ENCODE peak calls at places on chromosome 9, in seven cellular contexts. D is neural crest cell, Y is progenitor cell of endocrine pancreas, P is AG10803, M is AG09319, X is GM12892, U is lung. I is an unnamed sample.

GRCh38 chr9:98804083-98804482 is 3.4 kb upstream of the GALNT12 start:
- DNase-seq in Y (no peak), P (no peak), D (no peak), X (no peak), U (no peak), M (no peak), I (no peak)

GRCh38 chr9:123923377-123923776 is 6.5 kb downstream of the DENND1A start:
- DNase-seq in Y (no peak), P (no peak), D (no peak), U (no peak), M (no peak), X (no peak), I (no peak)

GRCh38 chr9:92968081-92968480 is 20.8 kb downstream of the FGD3 start:
- DNase-seq in U (no peak), D (no peak), Y (no peak), P (no peak), M (no peak), X (no peak), I (no peak)

GRCh38 chr9:120538339-120538738 is 41.6 kb downstream of the CDK5RAP2 start:
- DNase-seq in Y (no peak), M (no peak), X (no peak), P (no peak), U (no peak), D (no peak), I (no peak)

GRCh38 chr9:130165579-130165978 is 6.6 kb upstream of the NCS1 start:
- DNase-seq in M (no peak), U (no peak), P (no peak), D (no peak), Y (no peak), X (no peak), I (no peak)

GRCh38 chr9:76027426-76027825 is 137.0 kb downstream of the PCSK5 start:
- DNase-seq in U (no peak), P (no peak), D (no peak), X (no peak), M (no peak), Y (no peak), I (no peak)

GRCh38 chr9:109799792-109800191 is 19.8 kb downstream of the PALM2AKAP2 start:
- DNase-seq in X (no peak), U (no peak), P (peak; percentile 74), M (no peak), D (no peak), Y (no peak), I (no peak)

GRCh38 chr9:90894956-90895687 is 93.5 kb downstream of the SYK start:
- DNase-seq in Y (no peak), D (peak; percentile 17), M (no peak), X (no peak), U (no peak), P (no peak), I (no peak)

GRCh38 chr9:89695441-89695891 is 90.7 kb downstream of the GADD45G start:
- DNase-seq in D (no peak), Y (no peak), M (no peak), P (no peak), X (no peak), U (no peak), I (no peak)

GRCh38 chr9:104795082-104795481 is 31.2 kb downstream of the NIPSNAP3B start:
- DNase-seq in Y (no peak), P (peak; percentile 25), D (no peak), U (peak; percentile 23), X (no peak), M (no peak), I (no peak)

GRCh38 chr9:129549684-129550083 is 71.2 kb downstream of the C9orf50 start:
- DNase-seq in X (no peak), P (peak; percentile 76), D (no peak), Y (peak; percentile 31), M (no peak), U (no peak), I (no peak)

GRCh38 chr9:35335164-35335563 is 154.7 kb upstream of the RUSC2 start:
- DNase-seq in M (no peak), X (no peak), D (no peak), P (peak; percentile 65), U (no peak), Y (no peak), I (no peak)

GRCh38 chr9:93159601-93160418 is 24.1 kb upstream of the WNK2 start:
- DNase-seq in U (peak; percentile 79), D (peak; percentile 93), Y (peak; percentile 93), P (peak; percentile 55), X (peak; percentile 84), M (no peak), I (peak; percentile 89)

GRCh38 chr9:105973811-105974407 is 279.6 kb downstream of the TMEM38B start:
- DNase-seq in U (no peak), X (no peak), M (no peak), P (peak; percentile 75), Y (no peak), D (no peak), I (no peak)

GRCh38 chr9:69898714-69899209 is 78.1 kb downstream of the CFAP95 start:
- DNase-seq in M (peak; percentile 14), P (peak; percentile 72), D (no peak), Y (no peak), X (no peak), U (no peak), I (no peak)

GRCh38 chr9:89593776-89594427 is 10.9 kb upstream of the GADD45G start:
- DNase-seq in M (no peak), P (no peak), U (peak; percentile 64), Y (peak; percentile 40), X (peak; percentile 61), D (peak; percentile 46), I (peak; percentile 78)

GRCh38 chr9:123445981-123446610 is 90.1 kb downstream of the CRB2 start:
- DNase-seq in D (no peak), P (no peak), M (no peak), Y (no peak), X (no peak), U (no peak), I (no peak)

GRCh38 chr9:136147890-136148714 is 29.4 kb upstream of the TMEM250 start:
- DNase-seq in U (no peak), M (no peak), P (no peak), X (no peak), Y (no peak), D (peak; percentile 40), I (no peak)

GRCh38 chr9:127361561-127361960 is 35.4 kb upstream of the SLC2A8 start:
- DNase-seq in M (no peak), X (no peak), P (no peak), U (no peak), Y (no peak), D (no peak), I (peak; percentile 41)

GRCh38 chr9:122113574-122113973 is 20.5 kb upstream of the TTLL11 start:
- DNase-seq in P (no peak), D (no peak), M (no peak), Y (no peak), U (no peak), X (no peak), I (no peak)

GRCh38 chr9:128946945-128947422 is 419 bp downstream of the DOLK start:
- DNase-seq in X (no peak), P (peak; percentile 25), M (no peak), U (no peak), Y (no peak), D (no peak), I (no peak)

GRCh38 chr9:18077941-18078678 is 395.8 kb upstream of the ADAMTSL1 start:
- DNase-seq in Y (no peak), P (no peak), X (no peak), D (no peak), U (no peak), M (no peak), I (no peak)

GRCh38 chr9:134063088-134063875 is 4.5 kb downstream of the BRD3 start:
- DNase-seq in Y (no peak), U (no peak), X (no peak), P (no peak), M (no peak), D (no peak), I (peak; percentile 9)

GRCh38 chr9:100082786-100083185 is 16.0 kb downstream of the ERP44 start:
- DNase-seq in M (no peak), Y (no peak), X (no peak), P (peak; percentile 63), D (no peak), U (no peak), I (no peak)

GRCh38 chr9:22238809-22239684 is 207.6 kb upstream of the DMRTA1 start:
- DNase-seq in Y (no peak), U (no peak), D (no peak), M (no peak), P (peak; percentile 65), X (no peak), I (no peak)

GRCh38 chr9:114153761-114154596 is 1.4 kb upstream of the COL27A1 start:
- DNase-seq in U (no peak), Y (peak; percentile 59), P (no peak), D (no peak), X (no peak), M (no peak), I (no peak)

GRCh38 chr9:2047144-2047671 is 32.1 kb downstream of the SMARCA2 start:
- DNase-seq in X (no peak), Y (peak; percentile 14), M (no peak), P (no peak), D (no peak), U (no peak), I (no peak)

I was measured in left colon.